ENCODE peak calls at places on chromosomes 1 and 21, in ten cellular contexts. J is cardiac fibroblast; D is lower leg skin; F is HFF-Myc; Z is fibroblast of pulmonary artery; A is Calu3; X is cardiac muscle cell; E is prostate gland; U is CD8-positive, alpha-beta T cell; W is ascending aorta. P is an unnamed sample.

GRCh38 chr1:8989821-8990220 is 36.4 kb downstream of the SLC2A7 start:
- DNase-seq in J (peak), U (no peak), A (no peak), E (no peak), D (no peak), Z (no peak), X (no peak), F (no peak), W (no peak), P (no peak)

GRCh38 chr1:207815913-207816312 is 64.1 kb downstream of the CD46 start:
- DNase-seq in X (no peak), Z (no peak), U (no peak), E (no peak), A (no peak), F (no peak), D (peak), J (peak), W (peak), P (no peak)

GRCh38 chr1:4071675-4072074 is 171.6 kb upstream of the C1orf174 start:
- DNase-seq in W (peak), A (no peak), E (no peak), X (no peak), U (no peak), Z (no peak), D (peak), F (no peak), J (no peak), P (no peak)

GRCh38 chr1:213055087-213055591 is 4.1 kb downstream of the RPS6KC1 start:
- DNase-seq in A (no peak), Z (peak), D (no peak), U (no peak), J (peak), F (no peak), W (no peak), E (no peak), X (peak), P (no peak)

GRCh38 chr1:242454262-242455051 is 70.0 kb downstream of the PLD5 start:
- DNase-seq in X (peak), Z (peak), F (no peak), J (peak), E (no peak), A (peak), U (no peak), D (no peak), W (no peak), P (no peak)

GRCh38 chr1:169676001-169676400 is 35.4 kb downstream of the SELL start:
- DNase-seq in A (peak), F (no peak), X (peak), W (no peak), D (no peak), Z (peak), J (peak), U (no peak), E (no peak), P (no peak)

GRCh38 chr1:172447641-172448040 is 3.8 kb upstream of the PIGC start:
- DNase-seq in E (peak), D (no peak), J (no peak), Z (peak), U (no peak), W (no peak), X (peak), A (peak), F (no peak), P (no peak)

GRCh38 chr1:11422701-11423100 is 56.3 kb upstream of the DISP3 start:
- DNase-seq in F (no peak), D (no peak), A (no peak), U (no peak), E (no peak), Z (no peak), X (no peak), J (no peak), W (no peak), P (no peak)

GRCh38 chr21:14273736-14274538 is 58.0 kb downstream of the RBM11 start:
- DNase-seq in A (peak), X (peak), D (peak), U (no peak), F (no peak), W (peak), E (peak), Z (no peak), J (no peak), P (no peak)

GRCh38 chr1:41313661-41314131 is 47.5 kb upstream of the FOXO6 start:
- DNase-seq in U (no peak), A (no peak), F (no peak), X (peak), J (peak), D (no peak), W (no peak), E (no peak), Z (peak), P (no peak)

GRCh38 chr1:94623560-94624148 is 82.1 kb upstream of the F3 start:
- DNase-seq in X (peak), A (peak), Z (peak), F (no peak), J (no peak), E (no peak), W (no peak), D (no peak), U (no peak), P (no peak)

GRCh38 chr1:204320413-204320812 is 39.3 kb downstream of the PLEKHA6 start:
- DNase-seq in E (no peak), J (peak), U (no peak), Z (peak), F (no peak), X (peak), W (no peak), D (no peak), A (no peak), P (no peak)

GRCh38 chr21:30718239-30718909 is at the start of gene KRTAP21-3:
- DNase-seq in U (no peak), D (no peak), Z (peak), A (no peak), W (no peak), J (peak), E (no peak), X (no peak), F (no peak), P (no peak)

GRCh38 chr1:9473032-9473792 is 66.1 kb upstream of the SLC25A33 start:
- DNase-seq in E (no peak), A (peak), D (peak), X (peak), J (peak), F (peak), U (no peak), Z (peak), W (peak), P (no peak)

GRCh38 chr1:156119503-156120209 is 5.1 kb downstream of the LMNA start:
- DNase-seq in Z (peak), F (no peak), A (peak), U (no peak), W (peak), D (no peak), E (no peak), X (no peak), J (peak), P (no peak)

GRCh38 chr1:206490643-206491421 is 16.5 kb upstream of the RASSF5 start:
- DNase-seq in X (peak), F (no peak), J (peak), Z (peak), W (no peak), D (no peak), U (no peak), A (no peak), E (no peak), P (no peak)

GRCh38 chr1:206782448-206782847 is 10.2 kb upstream of the IL10 start:
- DNase-seq in J (no peak), Z (no peak), A (no peak), F (no peak), E (no peak), X (no peak), U (no peak), W (no peak), D (peak), P (no peak)

GRCh38 chr1:213507472-213508223 is 456.6 kb downstream of the RPS6KC1 start:
- DNase-seq in W (no peak), Z (no peak), X (no peak), E (no peak), F (no peak), J (no peak), U (no peak), A (no peak), D (no peak), P (no peak)

GRCh38 chr1:239976130-239976968 is 115.3 kb upstream of the FMN2 start:
- DNase-seq in Z (peak), X (peak), U (no peak), D (no peak), W (no peak), E (peak), F (peak), J (peak), A (peak), P (peak)

GRCh38 chr1:211738709-211739301 is 63.4 kb upstream of the NEK2 start:
- DNase-seq in A (no peak), W (no peak), E (no peak), J (no peak), X (no peak), D (no peak), U (no peak), Z (no peak), F (no peak), P (no peak)

GRCh38 chr1:156291226-156292061 is 4.0 kb downstream of the GLMP start:
- DNase-seq in U (no peak), Z (peak), D (peak), E (peak), A (peak), X (peak), J (peak), W (peak), F (no peak), P (peak)

GRCh38 chr1:95352767-95353166 is 118.8 kb downstream of the RWDD3 start:
- DNase-seq in W (no peak), A (peak), X (no peak), E (peak), F (no peak), Z (no peak), U (no peak), D (no peak), J (no peak), P (no peak)

GRCh38 chr21:44593598-44594405 is 1.5 kb upstream of the KRTAP10-6 start:
- DNase-seq in U (no peak), J (no peak), E (no peak), W (no peak), A (no peak), D (peak), X (no peak), Z (no peak), F (no peak), P (no peak)

GRCh38 chr1:92444351-92444750 is 42.4 kb downstream of the GFI1 start:
- DNase-seq in F (no peak), U (no peak), D (no peak), Z (peak), W (no peak), J (peak), A (no peak), X (peak), E (no peak), P (no peak)

GRCh38 chr1:182783068-182783467 is 6.5 kb upstream of the NPL start:
- DNase-seq in U (no peak), Z (no peak), A (no peak), F (no peak), D (peak), W (no peak), J (no peak), E (no peak), X (no peak), P (no peak)

GRCh38 chr1:9844106-9844505 is 20.3 kb upstream of the CLSTN1 start:
- DNase-seq in J (no peak), X (peak), U (no peak), A (no peak), D (no peak), W (no peak), Z (peak), E (no peak), F (no peak), P (no peak)

GRCh38 chr1:178538192-178538916 is 25.4 kb downstream of the TEX35 start:
- DNase-seq in D (no peak), U (no peak), J (peak), Z (peak), E (no peak), A (no peak), F (no peak), X (peak), W (no peak), P (no peak)

DNA sequence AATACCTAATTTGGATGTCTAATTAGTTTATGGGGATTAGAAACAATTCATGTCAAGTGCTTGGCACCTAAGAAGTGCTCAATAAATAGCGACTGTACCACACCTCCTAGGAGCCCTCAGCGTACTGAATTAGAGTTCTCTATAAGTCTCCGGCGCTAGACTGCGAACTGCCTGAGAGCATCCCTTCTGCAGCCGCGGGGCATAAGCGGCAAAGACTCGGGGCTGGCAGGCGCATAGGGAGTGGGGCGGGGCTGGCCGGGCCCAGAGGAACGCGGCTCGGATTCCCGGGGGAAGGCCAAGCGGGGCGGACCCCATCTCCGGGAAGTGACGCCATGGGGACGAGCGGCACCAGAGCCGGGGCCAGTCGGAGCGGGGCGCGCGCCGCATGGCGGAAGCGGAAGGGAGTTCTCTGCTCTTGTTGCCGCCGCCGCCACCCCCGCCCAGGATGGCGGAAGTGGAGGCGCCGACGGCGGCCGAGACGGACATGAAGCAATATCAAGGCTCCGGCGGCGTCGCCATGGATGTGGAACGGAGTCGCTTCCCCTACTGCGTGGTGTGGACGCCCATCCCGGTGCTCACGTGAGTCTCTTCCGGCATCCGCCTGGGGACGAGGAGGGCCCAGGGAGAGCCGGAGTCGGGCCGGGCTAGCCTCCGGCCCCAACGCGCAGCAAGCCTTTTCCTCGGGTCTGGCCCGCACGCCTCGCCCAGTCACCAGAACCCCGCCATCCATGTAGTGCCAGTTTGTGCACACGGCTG is at the start of gene TMEM222:
- DNase-seq in E (peak), D (peak), F (peak), X (peak), Z (peak), U (peak), J (peak), W (peak), A (peak), P (peak)
- TF ChIP-seq CTCF in E (no peak), D (peak), F (no peak), X (peak), Z (no peak), U (no peak), J (no peak), W (no peak), A (no peak), P (no peak)

GRCh38 chr1:151049458-151049857 is 1.9 kb downstream of the C1orf56 start:
- DNase-seq in U (no peak), A (no peak), X (no peak), W (no peak), J (no peak), F (no peak), Z (no peak), D (no peak), E (no peak), P (no peak)

GRCh38 chr1:151047591-151047924 is at the start of gene C1orf56:
- DNase-seq in F (no peak), X (peak), Z (peak), W (peak), J (peak), D (peak), E (peak), U (peak), A (peak), P (peak)

GRCh38 chr1:151050051-151050688 is 2.6 kb downstream of the C1orf56 start:
- DNase-seq in X (no peak), Z (no peak), D (no peak), J (no peak), U (no peak), E (no peak), A (no peak), W (no peak), F (no peak), P (no peak)

GRCh38 chr1:151048645-151049032 is 1.1 kb downstream of the C1orf56 start:
- DNase-seq in E (no peak), F (no peak), W (no peak), X (no peak), Z (no peak), J (no peak), U (no peak), A (no peak), D (no peak), P (no peak)

GRCh38 chr1:151047925-151048644 is 534 bp downstream of the C1orf56 start:
- DNase-seq in Z (peak), D (peak), U (peak), A (peak), X (peak), W (peak), J (peak), F (peak), E (peak), P (peak)
- TF ChIP-seq CTCF in Z (peak), D (no peak), U (peak), A (peak), X (peak), W (peak), J (peak), F (peak), E (no peak), P (peak)

DNA sequence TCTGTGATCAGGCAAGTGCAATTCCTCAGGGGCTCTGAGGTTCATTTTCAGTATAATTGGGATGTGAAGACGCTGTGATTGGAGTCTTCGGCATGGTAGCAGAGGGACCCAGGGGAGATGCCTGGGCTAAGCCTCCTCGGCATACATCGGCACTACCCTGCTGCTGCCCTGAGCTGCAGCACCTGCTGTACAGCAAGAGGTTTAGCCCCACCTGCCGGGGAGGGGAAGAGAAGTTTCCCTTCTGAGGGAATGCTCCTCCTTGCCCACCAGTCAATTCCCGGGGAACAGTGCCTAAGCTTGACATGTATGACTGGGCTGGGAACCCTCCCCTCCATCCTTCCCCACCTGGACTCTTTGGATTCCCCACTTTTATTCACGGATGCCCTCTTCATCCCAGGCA is 24.9 kb downstream of the CNIH3 start:
- DNase-seq in X (no peak), D (no peak), J (no peak), U (no peak), A (peak), Z (no peak), F (no peak), W (no peak), E (no peak), P (no peak)
- TF ChIP-seq CTCF in X (no peak), D (no peak), J (no peak), U (no peak), A (peak), Z (no peak), F (no peak), W (no peak), E (no peak), P (no peak)

GRCh38 chr1:67700692-67701410 is 15.8 kb downstream of the GADD45A start:
- DNase-seq in F (no peak), X (peak), E (no peak), A (peak), J (peak), U (no peak), W (no peak), D (no peak), Z (peak), P (no peak)
- TF ChIP-seq CTCF in F (peak), X (peak), E (no peak), A (peak), J (peak), U (no peak), W (no peak), D (no peak), Z (peak), P (no peak)

GRCh38 chr1:235601087-235601486 is 48.5 kb downstream of the GNG4 start:
- DNase-seq in D (no peak), J (peak), U (no peak), E (no peak), F (no peak), X (peak), W (no peak), A (peak), Z (peak), P (no peak)

GRCh38 chr1:235599536-235599935 is 50.0 kb downstream of the GNG4 start:
- DNase-seq in F (no peak), D (no peak), W (no peak), X (no peak), U (no peak), A (no peak), Z (no peak), J (no peak), E (no peak), P (no peak)

GRCh38 chr1:235595079-235595478 is 54.5 kb downstream of the GNG4 start:
- DNase-seq in U (no peak), E (no peak), W (no peak), D (no peak), J (no peak), Z (no peak), X (no peak), F (no peak), A (no peak), P (no peak)

DNA sequence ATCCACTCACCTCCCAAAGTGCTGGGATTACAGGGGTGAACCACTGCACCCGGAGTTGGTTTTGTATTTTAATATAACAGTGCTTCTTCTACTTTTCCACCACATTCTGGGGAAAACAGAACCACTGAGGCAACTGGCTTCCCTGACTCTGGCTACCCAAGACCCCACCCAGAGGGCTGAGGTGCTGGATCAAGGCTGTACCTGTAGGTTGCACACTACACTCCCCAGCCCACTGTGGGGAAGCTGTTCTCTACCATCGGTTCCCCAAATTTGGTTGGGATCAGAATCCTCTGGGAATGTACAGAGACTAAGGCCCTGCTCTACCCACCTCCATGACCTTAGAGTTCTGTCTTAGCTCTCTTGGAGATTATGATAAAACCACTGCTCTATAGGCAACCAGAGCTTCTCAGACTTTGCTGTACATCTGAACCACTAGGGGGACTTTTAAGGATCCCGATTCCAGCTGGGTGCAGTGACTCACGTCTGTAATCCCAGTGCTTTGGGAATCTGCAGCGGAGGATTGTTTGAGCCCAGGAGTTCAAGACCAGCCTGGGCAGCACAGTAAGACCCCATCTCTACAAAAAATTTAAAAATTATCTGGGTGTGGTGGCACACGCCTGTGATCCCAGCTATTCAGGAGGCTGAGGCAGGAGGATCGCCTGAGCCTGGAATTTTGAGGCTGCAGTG is 51.6 kb downstream of the GNG4 start:
- DNase-seq in F (peak), X (peak), A (peak), U (no peak), W (no peak), J (peak), Z (peak), D (no peak), E (no peak), P (no peak)
- TF ChIP-seq CTCF in F (peak), X (peak), A (peak), U (no peak), W (no peak), J (peak), Z (peak), D (no peak), E (peak), P (no peak)

P was measured in mesothelial cell of epicardium.